ENCODE peak calls at places on chromosomes 6 and 20, in eight cellular contexts. One of them, this sample, is unnamed.

GRCh38 chr6:43719511-43719910 is 31.9 kb upstream of the MRPS18A start:
- DNase-seq in brain microvascular endothelial cell: no peak
- DNase-seq in AG10803: no peak
- DNase-seq in PC-9: no peak
- DNase-seq in OCI-LY7: no peak
- DNase-seq in cardiac muscle cell: no peak
- DNase-seq in CD8-positive, alpha-beta T cell: no peak
- DNase-seq in fibroblast of mammary gland: no peak
- DNase-seq in this sample: no peak

GRCh38 chr6:80433010-80433665 is 326.7 kb downstream of the BCKDHB start:
- DNase-seq in CD8-positive, alpha-beta T cell: no peak
- DNase-seq in fibroblast of mammary gland: no peak
- DNase-seq in PC-9: no peak
- DNase-seq in brain microvascular endothelial cell: no peak
- DNase-seq in cardiac muscle cell: no peak
- DNase-seq in AG10803: no peak
- DNase-seq in OCI-LY7: no peak
- DNase-seq in this sample: no peak

GRCh38 chr6:44629636-44630035 is 242.1 kb downstream of the CDC5L start:
- DNase-seq in OCI-LY7: no peak
- DNase-seq in brain microvascular endothelial cell: no peak
- DNase-seq in cardiac muscle cell: peak; percentile 11
- DNase-seq in AG10803: no peak
- DNase-seq in PC-9: no peak
- DNase-seq in CD8-positive, alpha-beta T cell: no peak
- DNase-seq in fibroblast of mammary gland: no peak
- DNase-seq in this sample: no peak

GRCh38 chr6:76631641-76632040 is 559.2 kb upstream of the IMPG1 start:
- DNase-seq in CD8-positive, alpha-beta T cell: no peak
- DNase-seq in OCI-LY7: no peak
- DNase-seq in brain microvascular endothelial cell: no peak
- DNase-seq in AG10803: no peak
- DNase-seq in PC-9: no peak
- DNase-seq in cardiac muscle cell: no peak
- DNase-seq in fibroblast of mammary gland: no peak
- DNase-seq in this sample: no peak

GRCh38 chr20:53866787-53867740 is 203.3 kb downstream of the BCAS1 start:
- DNase-seq in brain microvascular endothelial cell: no peak
- DNase-seq in OCI-LY7: peak; percentile 91
- DNase-seq in AG10803: no peak
- DNase-seq in CD8-positive, alpha-beta T cell: no peak
- DNase-seq in fibroblast of mammary gland: no peak
- DNase-seq in PC-9: peak; percentile 63
- DNase-seq in cardiac muscle cell: peak; percentile 15
- DNase-seq in this sample: no peak

GRCh38 chr6:134065706-134066105 is 13.3 kb upstream of the SLC2A12 start:
- DNase-seq in cardiac muscle cell: peak; percentile 37
- DNase-seq in fibroblast of mammary gland: peak; percentile 52
- DNase-seq in PC-9: no peak
- DNase-seq in CD8-positive, alpha-beta T cell: no peak
- DNase-seq in AG10803: peak; percentile 13
- DNase-seq in OCI-LY7: peak; percentile 50
- DNase-seq in brain microvascular endothelial cell: no peak
- DNase-seq in this sample: no peak

GRCh38 chr6:113654396-113654795 is 202.7 kb upstream of the MARCKS start:
- DNase-seq in AG10803: peak; percentile 82
- DNase-seq in cardiac muscle cell: peak; percentile 65
- DNase-seq in OCI-LY7: no peak
- DNase-seq in CD8-positive, alpha-beta T cell: no peak
- DNase-seq in brain microvascular endothelial cell: peak; percentile 52
- DNase-seq in PC-9: peak; percentile 95
- DNase-seq in fibroblast of mammary gland: peak; percentile 34
- DNase-seq in this sample: no peak

GRCh38 chr20:25286917-25287316 is 39.0 kb downstream of the PYGB start:
- DNase-seq in fibroblast of mammary gland: no peak
- DNase-seq in OCI-LY7: no peak
- DNase-seq in PC-9: peak; percentile 8
- DNase-seq in brain microvascular endothelial cell: no peak
- DNase-seq in CD8-positive, alpha-beta T cell: no peak
- DNase-seq in cardiac muscle cell: no peak
- DNase-seq in AG10803: no peak
- DNase-seq in this sample: no peak

GRCh38 chr6:51118754-51119153 is 300.1 kb downstream of the TFAP2B start:
- DNase-seq in cardiac muscle cell: no peak
- DNase-seq in CD8-positive, alpha-beta T cell: no peak
- DNase-seq in OCI-LY7: no peak
- DNase-seq in AG10803: no peak
- DNase-seq in brain microvascular endothelial cell: no peak
- DNase-seq in fibroblast of mammary gland: no peak
- DNase-seq in PC-9: no peak
- DNase-seq in this sample: peak; percentile 90

GRCh38 chr6:29845405-29846006 is 17.9 kb downstream of the HLA-G start:
- DNase-seq in fibroblast of mammary gland: no peak
- DNase-seq in AG10803: no peak
- DNase-seq in brain microvascular endothelial cell: no peak
- DNase-seq in OCI-LY7: no peak
- DNase-seq in PC-9: peak; percentile 78
- DNase-seq in CD8-positive, alpha-beta T cell: no peak
- DNase-seq in cardiac muscle cell: no peak
- DNase-seq in this sample: peak; percentile 13

GRCh38 chr6:131013495-131013894 is 49.5 kb downstream of the EPB41L2 start:
- DNase-seq in PC-9: no peak
- DNase-seq in AG10803: peak; percentile 94
- DNase-seq in OCI-LY7: no peak
- DNase-seq in brain microvascular endothelial cell: peak; percentile 87
- DNase-seq in CD8-positive, alpha-beta T cell: no peak
- DNase-seq in fibroblast of mammary gland: peak; percentile 85
- DNase-seq in cardiac muscle cell: peak; percentile 94
- DNase-seq in this sample: no peak

GRCh38 chr6:159766923-159767322 is 5.1 kb downstream of the ACAT2 start:
- DNase-seq in fibroblast of mammary gland: no peak
- DNase-seq in CD8-positive, alpha-beta T cell: no peak
- DNase-seq in cardiac muscle cell: no peak
- DNase-seq in brain microvascular endothelial cell: no peak
- DNase-seq in OCI-LY7: no peak
- DNase-seq in PC-9: no peak
- DNase-seq in AG10803: no peak
- DNase-seq in this sample: no peak

GRCh38 chr6:6629416-6629815 is 40.9 kb downstream of the LY86 start:
- DNase-seq in brain microvascular endothelial cell: peak; percentile 6
- DNase-seq in cardiac muscle cell: peak; percentile 25
- DNase-seq in fibroblast of mammary gland: no peak
- DNase-seq in CD8-positive, alpha-beta T cell: no peak
- DNase-seq in OCI-LY7: no peak
- DNase-seq in PC-9: no peak
- DNase-seq in AG10803: no peak
- DNase-seq in this sample: no peak

DNA sequence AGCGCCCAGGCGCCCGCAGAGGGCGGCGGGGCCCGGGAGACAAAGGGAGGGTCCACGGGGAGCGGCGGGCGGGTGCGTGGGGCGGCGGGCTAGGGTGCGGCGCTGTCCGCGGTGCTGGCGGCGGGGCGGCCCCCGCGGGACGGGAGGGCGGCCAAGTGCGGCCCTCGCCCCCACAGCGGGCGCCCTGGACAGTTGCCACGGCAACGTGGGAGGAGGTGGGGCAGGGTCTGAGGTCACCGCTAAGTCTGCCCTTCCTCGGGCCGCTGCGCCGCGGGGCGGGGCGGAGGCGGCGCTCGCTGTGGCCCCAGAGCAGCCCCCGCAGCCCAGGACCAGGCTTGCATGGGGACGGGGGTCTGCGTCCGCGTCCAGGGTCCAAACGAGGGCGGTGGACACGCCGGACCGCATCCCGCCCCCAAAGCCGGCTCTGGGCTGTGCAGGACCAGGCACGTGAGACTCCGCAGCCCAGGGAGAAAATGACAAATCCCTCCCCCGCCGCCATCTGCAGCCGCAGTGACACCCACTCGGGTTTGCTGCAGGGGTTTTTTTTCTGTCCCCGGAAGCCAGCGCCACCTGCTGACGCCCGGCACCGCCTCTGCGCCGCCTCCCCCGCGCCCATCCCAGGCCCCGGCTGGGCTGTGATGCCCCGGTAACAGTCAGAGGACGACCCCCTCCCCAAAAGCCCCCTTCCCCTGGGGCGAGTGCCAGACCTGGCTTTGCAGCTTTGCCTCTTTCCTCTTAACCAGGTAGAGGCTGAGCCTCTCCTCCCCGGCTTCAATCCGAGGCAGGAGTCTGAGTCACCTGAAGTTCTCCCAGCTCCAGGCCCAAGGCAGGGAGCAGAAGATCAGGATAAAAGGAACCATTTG is 36.8 kb downstream of the YTHDF1 start:
- DNase-seq in fibroblast of mammary gland: no peak
- DNase-seq in PC-9: no peak
- DNase-seq in brain microvascular endothelial cell: no peak
- DNase-seq in AG10803: no peak
- DNase-seq in OCI-LY7: peak; percentile 30
- DNase-seq in CD8-positive, alpha-beta T cell: peak; percentile 59
- DNase-seq in cardiac muscle cell: no peak
- DNase-seq in this sample: no peak
- TF ChIP-seq CTCF in fibroblast of mammary gland: no peak
- TF ChIP-seq CTCF in PC-9: peak; percentile 65
- TF ChIP-seq CTCF in brain microvascular endothelial cell: peak; percentile 49
- TF ChIP-seq CTCF in AG10803: peak; percentile 22
- TF ChIP-seq CTCF in OCI-LY7: peak; percentile 74
- TF ChIP-seq CTCF in CD8-positive, alpha-beta T cell: peak; percentile 60
- TF ChIP-seq CTCF in cardiac muscle cell: peak; percentile 41
- TF ChIP-seq CTCF in this sample: peak; percentile 58

DNA sequence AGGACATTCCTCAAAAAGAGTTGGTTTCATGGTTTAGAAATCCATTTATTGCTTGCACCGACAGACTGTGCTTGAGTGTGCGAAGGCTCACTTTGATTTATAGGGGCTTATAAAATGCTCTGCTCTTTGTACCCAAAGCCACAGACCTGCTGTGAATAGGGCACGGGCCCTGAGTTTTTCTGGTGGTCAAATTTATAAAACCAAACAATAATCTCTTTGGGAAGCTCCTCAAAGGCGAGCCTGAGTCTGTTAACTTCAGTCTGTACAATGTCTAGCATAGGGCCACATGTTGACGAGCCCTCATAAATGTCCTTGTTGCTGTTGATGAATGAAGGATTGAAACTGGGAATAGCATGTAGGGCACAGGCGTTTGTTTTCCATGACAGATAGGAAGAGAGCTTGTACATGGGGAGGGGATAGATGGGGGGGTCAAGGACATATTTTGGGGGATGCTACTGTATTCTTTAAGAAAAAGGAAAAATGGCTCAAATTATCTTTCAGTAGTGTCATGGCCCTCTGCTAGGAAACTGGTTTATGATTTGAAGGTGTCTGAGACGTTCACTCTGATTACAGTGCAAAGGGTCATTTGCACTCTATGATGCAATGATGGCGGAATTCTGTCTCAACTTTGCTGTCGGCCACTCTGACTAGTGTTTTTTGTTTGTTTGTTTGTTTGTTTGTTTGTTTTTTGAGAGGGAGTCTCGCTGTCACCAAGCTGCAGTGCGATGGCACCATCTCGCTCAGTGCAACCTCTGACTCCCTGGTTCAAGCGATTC is 179.8 kb downstream of the SOX4 start:
- DNase-seq in PC-9: no peak
- DNase-seq in fibroblast of mammary gland: no peak
- DNase-seq in AG10803: no peak
- DNase-seq in brain microvascular endothelial cell: no peak
- DNase-seq in cardiac muscle cell: no peak
- DNase-seq in OCI-LY7: no peak
- DNase-seq in CD8-positive, alpha-beta T cell: no peak
- DNase-seq in this sample: no peak
- H3K4me3 ChIP-seq in PC-9: no peak overlapping the region
- H3K4me3 ChIP-seq in fibroblast of mammary gland: no peak overlapping the region
- H3K4me3 ChIP-seq in AG10803: no peak overlapping the region
- H3K4me3 ChIP-seq in brain microvascular endothelial cell: no peak overlapping the region
- H3K4me3 ChIP-seq in cardiac muscle cell: no peak overlapping the region
- H3K4me3 ChIP-seq in OCI-LY7: no peak overlapping the region
- H3K4me3 ChIP-seq in CD8-positive, alpha-beta T cell: no peak overlapping the region
- H3K4me3 ChIP-seq in this sample: no peak overlapping the region

GRCh38 chr6:33676416-33677152 is 34.9 kb downstream of the UQCC2 start:
- DNase-seq in OCI-LY7: no peak
- DNase-seq in fibroblast of mammary gland: no peak
- DNase-seq in AG10803: no peak
- DNase-seq in CD8-positive, alpha-beta T cell: no peak
- DNase-seq in brain microvascular endothelial cell: no peak
- DNase-seq in cardiac muscle cell: no peak
- DNase-seq in PC-9: no peak
- DNase-seq in this sample: no peak

GRCh38 chr6:33678932-33679478 is 32.5 kb downstream of the UQCC2 start:
- DNase-seq in AG10803: no peak
- DNase-seq in OCI-LY7: no peak
- DNase-seq in cardiac muscle cell: no peak
- DNase-seq in PC-9: no peak
- DNase-seq in CD8-positive, alpha-beta T cell: no peak
- DNase-seq in fibroblast of mammary gland: no peak
- DNase-seq in brain microvascular endothelial cell: no peak
- DNase-seq in this sample: no peak

GRCh38 chr6:33678246-33678931 is 33.1 kb downstream of the UQCC2 start:
- DNase-seq in brain microvascular endothelial cell: no peak
- DNase-seq in cardiac muscle cell: no peak
- DNase-seq in CD8-positive, alpha-beta T cell: no peak
- DNase-seq in fibroblast of mammary gland: no peak
- DNase-seq in OCI-LY7: no peak
- DNase-seq in AG10803: no peak
- DNase-seq in PC-9: no peak
- DNase-seq in this sample: no peak

GRCh38 chr6:33677153-33677660 is 34.3 kb downstream of the UQCC2 start:
- DNase-seq in OCI-LY7: no peak
- DNase-seq in fibroblast of mammary gland: peak; percentile 55
- DNase-seq in cardiac muscle cell: peak; percentile 10
- DNase-seq in AG10803: peak; percentile 80
- DNase-seq in brain microvascular endothelial cell: no peak
- DNase-seq in PC-9: no peak
- DNase-seq in CD8-positive, alpha-beta T cell: no peak
- DNase-seq in this sample: no peak

GRCh38 chr6:33677689-33678088 is 33.8 kb downstream of the UQCC2 start:
- DNase-seq in AG10803: no peak
- DNase-seq in brain microvascular endothelial cell: no peak
- DNase-seq in fibroblast of mammary gland: no peak
- DNase-seq in cardiac muscle cell: no peak
- DNase-seq in CD8-positive, alpha-beta T cell: no peak
- DNase-seq in OCI-LY7: no peak
- DNase-seq in PC-9: no peak
- DNase-seq in this sample: no peak
- TF ChIP-seq CTCF in AG10803: no peak
- TF ChIP-seq CTCF in brain microvascular endothelial cell: no peak
- TF ChIP-seq CTCF in fibroblast of mammary gland: no peak
- TF ChIP-seq CTCF in cardiac muscle cell: no peak
- TF ChIP-seq CTCF in CD8-positive, alpha-beta T cell: no peak
- TF ChIP-seq CTCF in OCI-LY7: no peak
- TF ChIP-seq CTCF in PC-9: no peak
- TF ChIP-seq CTCF in this sample: no peak

GRCh38 chr6:106168097-106168888 is 82.2 kb downstream of the PRDM1 start:
- DNase-seq in fibroblast of mammary gland: no peak
- DNase-seq in AG10803: peak; percentile 41
- DNase-seq in CD8-positive, alpha-beta T cell: no peak
- DNase-seq in PC-9: no peak
- DNase-seq in brain microvascular endothelial cell: no peak
- DNase-seq in cardiac muscle cell: no peak
- DNase-seq in OCI-LY7: no peak
- DNase-seq in this sample: no peak
- H3K4me3 ChIP-seq in fibroblast of mammary gland: no peak overlapping the region
- H3K4me3 ChIP-seq in AG10803: no peak overlapping the region
- H3K4me3 ChIP-seq in CD8-positive, alpha-beta T cell: no peak overlapping the region
- H3K4me3 ChIP-seq in PC-9: no peak overlapping the region
- H3K4me3 ChIP-seq in brain microvascular endothelial cell: no peak overlapping the region
- H3K4me3 ChIP-seq in cardiac muscle cell: no peak overlapping the region
- H3K4me3 ChIP-seq in OCI-LY7: no peak overlapping the region
- H3K4me3 ChIP-seq in this sample: no peak overlapping the region

This sample was measured in LNCaP clone FGC.